ENCODE peak calls at places on chromosomes 5 and 9, in ten cellular contexts. O, J, C, E, U, S, B, A, L and T are unnamed samples.

GRCh38 chr5:37717613-37718431 is 122.0 kb downstream of the GDNF start:
- DNase-seq in O (no peak), A (peak), S (no peak), L (no peak), J (no peak), C (peak), E (peak), U (peak), B (no peak), T (peak)

GRCh38 chr5:74257645-74258328 is 382.7 kb downstream of the ENC1 start:
- DNase-seq in A (no peak), B (no peak), E (peak), L (no peak), J (no peak), O (no peak), C (no peak), U (no peak), S (peak), T (no peak)

GRCh38 chr5:173051746-173052145 is 4.4 kb upstream of the CREBRF start:
- DNase-seq in A (no peak), E (no peak), C (no peak), S (no peak), J (no peak), O (no peak), B (no peak), L (no peak), U (no peak), T (peak)

GRCh38 chr5:149666212-149666852 is 63.8 kb upstream of the PPARGC1B start:
- DNase-seq in S (no peak), B (no peak), L (no peak), O (no peak), J (no peak), U (no peak), E (peak), C (no peak), A (no peak), T (peak)

GRCh38 chr5:93186031-93186682 is 394.9 kb downstream of the NR2F1-AS1 start:
- DNase-seq in B (no peak), O (no peak), U (no peak), J (no peak), L (no peak), S (no peak), E (peak), C (no peak), A (peak), T (peak)

GRCh38 chr5:120655828-120656435 is 191.8 kb downstream of the PRR16 start:
- DNase-seq in O (no peak), S (no peak), U (peak), L (peak), C (peak), A (peak), B (no peak), E (peak), J (no peak), T (peak)

GRCh38 chr9:136093995-136094881 is 851 bp downstream of the NACC2 start:
- DNase-seq in E (peak), L (peak), C (no peak), A (peak), S (peak), U (peak), O (no peak), J (peak), B (peak), T (peak)

GRCh38 chr5:40446910-40447309 is 232.8 kb upstream of the PTGER4 start:
- DNase-seq in O (no peak), B (no peak), S (no peak), E (peak), L (no peak), U (no peak), J (no peak), C (no peak), A (peak), T (peak)

GRCh38 chr9:138119202-138120027 is 241.8 kb downstream of the CACNA1B start:
- DNase-seq in O (no peak), A (no peak), B (no peak), L (no peak), U (no peak), S (no peak), E (no peak), C (no peak), J (no peak), T (no peak)

GRCh38 chr5:153777681-153778080 is 261.0 kb downstream of the FAM114A2 start:
- DNase-seq in C (peak), J (no peak), S (no peak), L (no peak), E (no peak), U (peak), B (no peak), A (no peak), O (no peak), T (no peak)

GRCh38 chr9:121085661-121086060 is 10.9 kb downstream of the CNTRL start:
- DNase-seq in O (no peak), A (no peak), E (no peak), L (no peak), J (no peak), B (no peak), U (no peak), S (no peak), C (no peak), T (no peak)

GRCh38 chr5:94432499-94432898 is 185.9 kb downstream of the KIAA0825 start:
- DNase-seq in L (no peak), J (no peak), B (no peak), O (no peak), U (no peak), C (no peak), E (no peak), A (no peak), S (no peak), T (peak)

GRCh38 chr9:128162215-128163026 is 2.4 kb downstream of the BBLN start:
- DNase-seq in L (no peak), A (no peak), O (no peak), B (no peak), C (no peak), E (peak), J (no peak), U (no peak), S (peak), T (peak)

GRCh38 chr9:12818431-12819000 is 43.7 kb downstream of the LURAP1L start:
- DNase-seq in S (no peak), A (peak), C (no peak), J (no peak), O (no peak), E (peak), U (no peak), B (no peak), L (no peak), T (no peak)

GRCh38 chr5:90983148-90983547 is 400.0 kb downstream of the ARRDC3 start:
- DNase-seq in S (no peak), L (no peak), O (no peak), U (no peak), A (peak), B (no peak), J (no peak), C (no peak), E (peak), T (peak)

GRCh38 chr5:18465833-18466681 is 831.8 kb downstream of the TAF11L14 start:
- DNase-seq in S (no peak), O (peak), U (peak), A (peak), L (peak), E (peak), J (no peak), B (no peak), C (peak), T (peak)

GRCh38 chr9:116789097-116789496 is 102.0 kb downstream of the TRIM32 start:
- DNase-seq in O (no peak), L (no peak), E (no peak), C (no peak), J (no peak), A (no peak), S (no peak), B (no peak), U (no peak), T (no peak)

GRCh38 chr5:5363045-5363444 is 59.4 kb upstream of the ICE1 start:
- DNase-seq in L (no peak), O (no peak), C (no peak), A (peak), S (no peak), B (no peak), U (no peak), J (no peak), E (peak), T (no peak)

GRCh38 chr9:111924281-111924680 is 27.7 kb downstream of the UGCG start:
- DNase-seq in O (no peak), J (no peak), S (no peak), L (no peak), C (no peak), U (no peak), B (no peak), A (no peak), E (no peak), T (no peak)

GRCh38 chr9:122339579-122339978 is 31.2 kb upstream of the PTGS1 start:
- DNase-seq in O (no peak), C (no peak), B (no peak), U (no peak), S (no peak), J (no peak), A (no peak), L (no peak), E (no peak), T (no peak)

GRCh38 chr5:168434746-168435321 is 51.4 kb upstream of the RARS1 start:
- DNase-seq in B (no peak), A (no peak), L (no peak), O (no peak), C (no peak), S (no peak), U (no peak), E (no peak), J (no peak), T (peak)

GRCh38 chr5:133714161-133714915 is 102.0 kb upstream of the FSTL4 start:
- DNase-seq in S (no peak), A (no peak), E (peak), O (no peak), B (no peak), L (no peak), U (no peak), J (no peak), C (no peak), T (no peak)

GRCh38 chr9:36625006-36625600 is 52.4 kb downstream of the MELK start:
- DNase-seq in O (no peak), J (no peak), C (no peak), L (no peak), S (peak), A (peak), E (peak), U (no peak), B (no peak), T (peak)

GRCh38 chr5:36422957-36423356 is 121.3 kb upstream of the RANBP3L start:
- DNase-seq in O (no peak), S (no peak), E (peak), C (no peak), L (no peak), B (no peak), A (no peak), J (no peak), U (no peak), T (peak)

GRCh38 chr5:80866372-80866771 is 93.8 kb upstream of the RASGRF2 start:
- DNase-seq in U (no peak), S (no peak), E (no peak), B (no peak), A (no peak), O (no peak), L (no peak), J (no peak), C (no peak), T (no peak)

GRCh38 chr9:95351051-95351450 is 33.5 kb upstream of the FANCC start:
- DNase-seq in L (no peak), U (no peak), O (no peak), S (no peak), A (no peak), J (no peak), E (no peak), B (no peak), C (no peak), T (no peak)